ENCODE peak calls at places on chromosomes 5 and 9, in seven cellular contexts. V, K, A, G, P, T and L are unnamed samples.

GRCh38 chr5:64788156-64788555 is 19.4 kb downstream of the CWC27 start:
- DNase-seq in P (no peak), A (no peak), V (no peak), G (no peak), K (no peak), T (no peak), L (no peak)

GRCh38 chr9:100720922-100721321 is 143.0 kb downstream of the CAVIN4 start:
- DNase-seq in K (no peak), T (no peak), G (no peak), P (no peak), V (no peak), A (no peak), L (no peak)

GRCh38 chr5:83476470-83476817 is 4.9 kb downstream of the VCAN start:
- DNase-seq in K (no peak), T (no peak), A (no peak), G (no peak), V (no peak), P (no peak), L (no peak)

GRCh38 chr5:143153332-143154119 is 250.0 kb downstream of the NR3C1 start:
- DNase-seq in V (no peak), G (peak; percentile 81), K (peak; percentile 76), P (no peak), A (no peak), T (peak; percentile 47), L (no peak)

GRCh38 chr9:34555002-34555348 is 32.2 kb upstream of the ENHO start:
- DNase-seq in A (no peak), P (peak; percentile 56), K (peak; percentile 23), T (no peak), G (no peak), V (no peak), L (no peak)

GRCh38 chr5:93477791-93478190 is 103.2 kb downstream of the NR2F1-AS1 start:
- DNase-seq in T (no peak), A (no peak), K (no peak), G (no peak), V (no peak), P (no peak), L (no peak)

GRCh38 chr5:28743362-28743761 is 1705.0 kb upstream of the CDH9 start:
- DNase-seq in V (no peak), G (no peak), A (no peak), K (no peak), P (no peak), T (no peak), L (no peak)

GRCh38 chr5:16529319-16529718 is 63.7 kb upstream of the ZNF622 start:
- DNase-seq in A (no peak), K (no peak), P (no peak), T (no peak), V (no peak), G (no peak), L (no peak)

GRCh38 chr9:98146101-98146991 is 27.3 kb upstream of the TRIM14 start:
- DNase-seq in V (peak; percentile 31), K (no peak), P (peak; percentile 67), G (no peak), A (peak; percentile 39), T (no peak), L (peak; percentile 89)

GRCh38 chr9:136341042-136341655 is 13.8 kb downstream of the GPSM1 start:
- DNase-seq in K (no peak), G (no peak), T (no peak), V (no peak), A (no peak), P (no peak), L (no peak)